ENCODE peak calls at places on chromosomes 13 and 19, in seven cellular contexts. T, M, K, X, N, C and I are unnamed samples. For H3K4me1, the result is how much of the 10 kb centered on the place peaks cover.

GRCh38 chr13:71758823-71759222 is 108.2 kb downstream of the DACH1 start:
- DNase-seq in T (no peak), M (no peak), K (no peak), X (peak), N (no peak), C (no peak), I (no peak)

GRCh38 chr19:38707512-38708114 is 36.7 kb downstream of the CAPN12 start:
- DNase-seq in T (peak), M (no peak), K (peak), X (no peak), N (no peak), C (no peak), I (no peak)

GRCh38 chr19:5108123-5108613 is 139.3 kb downstream of the KDM4B start:
- DNase-seq in T (no peak), M (no peak), K (no peak), X (no peak), N (no peak), C (no peak), I (no peak)

GRCh38 chr19:53102701-53103140 is 501 bp downstream of the ZNF160 start:
- DNase-seq in T (peak), M (no peak), K (peak), X (peak), N (peak), C (peak), I (no peak)

GRCh38 chr19:29812080-29812880 is 489 bp downstream of the CCNE1 start:
- DNase-seq in T (peak), M (no peak), K (peak), X (no peak), N (no peak), C (peak), I (no peak)

GRCh38 chr13:37201081-37201480 is 95.6 kb upstream of the CSNK1A1L start:
- DNase-seq in T (no peak), M (no peak), K (no peak), X (no peak), N (no peak), C (no peak), I (no peak)

GRCh38 chr13:91046715-91047327 is 300.7 kb upstream of the MIR17HG start:
- DNase-seq in T (no peak), M (no peak), K (no peak), X (peak), N (no peak), C (no peak), I (no peak)

GRCh38 chr13:48317511-48317981 is 14.0 kb downstream of the RB1 start:
- DNase-seq in T (no peak), M (no peak), K (no peak), X (no peak), N (no peak), C (no peak), I (no peak)

GRCh38 chr19:8585057-8585893 is 8.0 kb upstream of the MYO1F start:
- DNase-seq in T (no peak), M (no peak), K (no peak), X (no peak), N (no peak), C (no peak), I (no peak)

GRCh38 chr19:14686411-14686810 is 3.4 kb upstream of the ZNF333 start:
- DNase-seq in T (no peak), M (peak), K (peak), X (peak), N (no peak), C (peak), I (no peak)

GRCh38 chr19:33225458-33225925 is at the start of gene SLC7A10:
- DNase-seq in T (no peak), M (no peak), K (no peak), X (no peak), N (no peak), C (no peak), I (no peak)
- H3K4me1 ChIP-seq in T (under half), M (under half), K (under half), X (under half), N (under half), C (under half), I (under half)

DNA sequence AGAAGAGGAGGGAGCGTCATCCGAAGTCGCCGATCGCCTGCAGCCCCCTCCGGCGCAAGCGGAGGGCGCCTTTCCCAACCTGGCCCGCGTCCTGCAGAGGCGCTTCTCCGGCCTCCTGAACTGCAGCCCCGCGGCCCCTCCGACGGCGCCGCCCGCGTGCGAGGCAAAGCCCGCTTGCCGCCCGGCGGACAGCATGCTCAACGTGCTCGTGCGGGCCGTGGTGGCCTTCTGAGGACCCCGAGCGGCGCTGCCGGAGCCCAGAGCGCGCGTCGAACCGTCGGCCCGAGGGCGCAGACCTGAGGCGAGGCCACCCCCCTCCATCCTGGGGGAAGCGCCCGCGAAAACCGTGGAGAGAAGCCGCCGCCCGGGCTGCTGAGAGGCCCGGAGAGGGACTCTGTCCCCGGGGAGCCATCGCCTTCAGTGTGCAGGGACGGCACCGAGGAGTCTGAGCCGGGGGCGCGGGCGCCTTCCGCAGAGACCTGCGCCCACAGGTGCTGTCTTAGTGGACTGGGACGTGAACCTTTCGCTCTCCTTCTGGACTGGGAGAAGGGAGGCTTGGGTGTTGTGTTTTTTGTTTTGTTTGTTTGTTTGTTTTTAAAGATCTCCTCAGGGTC is 3.5 kb downstream of the IER2 start:
- DNase-seq in T (peak), M (no peak), K (no peak), X (peak), N (no peak), C (peak), I (no peak)
- H3K4me1 ChIP-seq in T (under half), M (under half), K (under half), X (under half), N (under half), C (under half), I (under half)

DNA sequence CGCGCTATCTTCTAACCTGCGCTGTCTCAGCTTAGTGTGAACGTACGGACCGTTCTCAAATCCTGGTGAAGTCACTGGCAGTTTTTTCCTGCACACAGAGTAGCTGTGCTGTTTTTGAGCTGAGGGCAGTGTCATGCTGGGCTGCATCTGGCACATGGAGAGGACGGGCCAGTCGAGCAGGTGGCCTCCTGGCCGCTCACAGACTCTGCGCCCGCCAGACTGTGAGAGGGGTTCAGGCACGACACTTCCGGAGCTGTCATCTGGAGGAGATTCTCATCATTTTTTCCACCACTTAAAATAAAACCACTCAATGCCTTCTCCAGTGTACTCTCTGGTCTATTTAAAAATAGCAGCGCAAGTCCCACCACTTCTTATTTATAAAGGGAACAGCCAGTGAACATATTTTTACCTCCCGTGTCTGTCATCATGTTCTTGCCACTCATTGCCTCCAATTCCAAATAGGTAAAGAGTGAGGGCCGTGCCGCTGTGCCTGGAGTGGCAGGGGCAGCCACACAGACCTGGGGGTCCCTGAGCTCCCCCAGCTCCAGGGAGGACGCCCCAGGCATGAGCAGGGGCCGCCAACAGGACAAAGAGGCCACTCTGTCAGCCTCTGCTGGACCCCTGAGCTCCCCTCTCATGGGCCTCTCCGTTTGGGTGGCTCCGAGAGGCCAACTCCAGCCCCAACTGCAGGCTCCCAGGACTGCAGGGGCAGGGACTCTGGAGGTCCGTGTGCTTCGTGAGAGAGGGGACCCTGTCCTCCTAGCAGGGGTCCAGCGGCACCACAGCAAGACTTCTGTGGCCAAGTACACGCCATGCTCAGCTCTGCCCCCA is 36.9 kb upstream of the GRTP1 start:
- DNase-seq in T (no peak), M (no peak), K (peak), X (no peak), N (no peak), C (no peak), I (no peak)
- H3K4me1 ChIP-seq in T (under half), M (under half), K (under half), X (under half), N (under half), C (under half), I (under half)

DNA sequence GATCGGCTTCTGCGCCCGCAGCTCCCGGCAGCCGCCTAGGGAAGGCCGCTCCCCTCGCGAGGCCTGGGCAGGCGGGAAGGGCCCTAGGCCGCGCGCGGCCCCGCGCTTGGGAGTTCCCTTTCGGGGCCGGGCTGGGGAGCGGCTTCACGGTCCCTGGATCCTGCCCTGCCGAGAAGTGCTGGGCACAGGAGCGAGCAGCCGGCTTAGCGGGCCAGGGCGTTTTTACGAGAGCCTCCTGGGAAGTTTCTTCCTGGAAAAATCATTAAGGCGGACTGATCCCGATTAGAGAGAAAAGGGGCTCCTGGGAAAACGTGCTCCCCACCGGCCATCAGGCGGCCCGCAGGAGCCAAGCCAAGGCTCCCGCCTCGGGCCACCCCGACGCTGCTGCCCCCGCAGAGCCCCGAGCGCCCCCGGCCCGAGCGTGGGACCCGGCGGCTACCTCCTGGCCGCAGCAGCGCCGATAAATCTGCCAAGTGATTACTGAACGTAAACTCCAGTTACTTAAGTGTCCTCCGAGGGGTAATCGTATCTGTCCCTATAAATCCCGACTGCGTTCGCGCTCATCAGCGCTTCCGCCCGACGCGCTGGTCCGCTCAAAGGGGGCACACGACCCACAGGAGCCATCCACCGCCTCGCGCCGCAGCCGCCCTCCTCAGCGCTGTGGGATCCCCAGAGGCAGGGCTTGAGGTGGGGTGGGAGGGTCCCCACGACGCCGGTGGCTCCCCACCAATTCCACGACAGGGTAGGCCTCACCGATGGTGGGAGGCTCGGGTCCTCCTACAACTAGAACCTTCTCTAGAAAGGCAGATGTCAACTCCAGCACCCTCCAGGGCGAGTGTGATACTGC is 2.8 kb downstream of the ZIC5 start:
- DNase-seq in T (no peak), M (no peak), K (no peak), X (peak), N (no peak), C (peak), I (no peak)
- H3K4me1 ChIP-seq in T (under half), M (under half), K (under half), X (under half), N (under half), C (under half), I (under half)

GRCh38 chr19:4016486-4016885 is 8.9 kb downstream of the PIAS4 start:
- DNase-seq in T (no peak), M (no peak), K (no peak), X (no peak), N (no peak), C (no peak), I (no peak)

GRCh38 chr19:4018775-4019504 is 11.4 kb downstream of the PIAS4 start:
- DNase-seq in T (no peak), M (no peak), K (no peak), X (no peak), N (no peak), C (no peak), I (no peak)

GRCh38 chr19:4015705-4016402 is 8.3 kb downstream of the PIAS4 start:
- DNase-seq in T (peak), M (no peak), K (no peak), X (no peak), N (no peak), C (no peak), I (no peak)

GRCh38 chr19:4018140-4018613 is 10.6 kb downstream of the PIAS4 start:
- DNase-seq in T (no peak), M (no peak), K (no peak), X (no peak), N (no peak), C (no peak), I (no peak)

DNA sequence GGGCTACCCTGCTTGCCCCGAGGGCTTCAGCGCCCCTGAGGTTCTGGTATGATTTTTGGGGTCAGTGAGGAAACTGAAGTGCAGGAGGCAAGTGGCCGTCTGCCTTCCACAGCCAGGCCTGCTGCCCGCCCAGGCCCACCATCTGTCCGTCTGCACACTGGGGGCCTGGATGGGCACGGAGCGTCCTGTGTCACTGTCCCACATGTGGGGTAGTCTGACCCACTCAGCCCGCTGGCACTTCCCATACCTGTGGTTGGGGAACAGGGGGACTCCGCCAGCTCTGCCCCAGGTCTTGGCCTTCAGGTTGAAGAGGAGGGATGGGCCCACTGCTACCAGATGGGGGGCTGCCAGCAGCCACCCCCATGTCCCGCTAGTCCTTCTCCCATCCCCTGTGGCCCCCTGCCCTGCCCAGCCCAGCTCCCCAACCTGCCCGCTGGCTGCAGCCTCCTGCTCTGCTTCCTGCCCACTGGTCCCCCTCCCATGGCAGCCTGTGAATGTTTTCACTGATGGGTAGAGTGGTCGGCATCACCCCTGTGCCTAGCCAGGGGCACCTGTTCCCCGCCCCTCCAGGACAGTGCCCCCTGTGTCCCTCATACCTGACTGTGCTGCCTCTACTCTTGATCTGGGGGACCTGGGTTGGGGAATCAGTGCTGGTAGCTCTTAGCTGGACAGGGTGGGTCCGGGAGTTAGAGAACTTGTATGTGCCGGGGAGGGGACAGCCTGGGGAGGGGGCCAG is 9.5 kb downstream of the PIAS4 start:
- DNase-seq in T (no peak), M (no peak), K (no peak), X (no peak), N (no peak), C (no peak), I (no peak)
- H3K4me1 ChIP-seq in T (under half), M (under half), K (under half), X (under half), N (under half), C (half or more), I (under half)

GRCh38 chr19:41304706-41305483 is 5.1 kb upstream of the CCDC97 start:
- DNase-seq in T (no peak), M (no peak), K (no peak), X (no peak), N (no peak), C (no peak), I (no peak)

GRCh38 chr19:41303941-41304340 is 6.0 kb upstream of the CCDC97 start:
- DNase-seq in T (no peak), M (no peak), K (no peak), X (no peak), N (no peak), C (no peak), I (no peak)

GRCh38 chr19:41306394-41306793 is 3.6 kb upstream of the CCDC97 start:
- DNase-seq in T (no peak), M (no peak), K (no peak), X (no peak), N (no peak), C (no peak), I (no peak)

GRCh38 chr19:41307090-41307875 is 2.7 kb upstream of the CCDC97 start:
- DNase-seq in T (no peak), M (no peak), K (no peak), X (no peak), N (no peak), C (no peak), I (no peak)

DNA sequence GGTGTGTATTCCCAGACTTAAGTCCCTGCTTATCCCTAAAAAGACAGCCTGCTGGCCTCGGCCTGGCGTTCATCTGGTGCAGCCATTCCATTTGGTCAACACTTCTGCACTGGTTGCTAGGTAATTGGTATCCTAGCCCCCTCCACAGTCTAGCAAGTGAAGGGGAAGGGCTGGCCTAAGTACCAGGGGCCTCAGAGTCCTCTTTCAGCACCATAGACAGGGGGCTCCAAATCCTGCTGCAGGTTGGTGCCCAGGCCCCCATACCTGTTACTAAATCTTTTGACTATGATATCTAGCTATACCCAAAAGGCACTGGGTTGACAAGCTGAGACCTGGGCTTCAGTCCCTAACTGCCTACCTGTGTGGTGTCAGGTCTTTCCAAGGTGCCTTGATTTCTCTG is 4.0 kb upstream of the CCDC97 start:
- DNase-seq in T (no peak), M (no peak), K (no peak), X (peak), N (no peak), C (no peak), I (no peak)
- H3K4me1 ChIP-seq in T (under half), M (under half), K (under half), X (under half), N (half or more), C (half or more), I (under half)

GRCh38 chr19:44687898-44688297 is 11.1 kb upstream of the CEACAM16 start:
- DNase-seq in T (no peak), M (no peak), K (no peak), X (no peak), N (no peak), C (no peak), I (no peak)

GRCh38 chr19:44684892-44685847 is 13.8 kb upstream of the CEACAM16 start:
- DNase-seq in T (no peak), M (peak), K (no peak), X (peak), N (no peak), C (peak), I (peak)

GRCh38 chr19:44685877-44686276 is 13.1 kb upstream of the CEACAM16 start:
- DNase-seq in T (no peak), M (no peak), K (no peak), X (no peak), N (no peak), C (no peak), I (no peak)

GRCh38 chr19:44689290-44690130 is 9.4 kb upstream of the CEACAM16 start:
- DNase-seq in T (peak), M (peak), K (peak), X (peak), N (peak), C (peak), I (no peak)

GRCh38 chr19:44686896-44687295 is 12.1 kb upstream of the CEACAM16 start:
- DNase-seq in T (no peak), M (no peak), K (no peak), X (no peak), N (no peak), C (no peak), I (no peak)
- H3K4me1 ChIP-seq in T (under half), M (under half), K (half or more), X (under half), N (under half), C (under half), I (under half)

GRCh38 chr19:45136507-45137178 is 24.1 kb downstream of the NKPD1 start:
- DNase-seq in T (no peak), M (no peak), K (no peak), X (no peak), N (no peak), C (no peak), I (no peak)
- H3K4me1 ChIP-seq in T (under half), M (under half), K (under half), X (under half), N (under half), C (under half), I (under half)

GRCh38 chr13:97219226-97219625 is 2.9 kb upstream of the MBNL2 start:
- DNase-seq in T (no peak), M (no peak), K (no peak), X (no peak), N (no peak), C (no peak), I (no peak)
- H3K4me1 ChIP-seq in T (under half), M (under half), K (under half), X (under half), N (under half), C (under half), I (under half)